ENCODE peak calls at places on chromosomes 12 and 14, in four cellular contexts. One of them, this sample, is unnamed.

GRCh38 chr12:69385038-69385437 is 25.5 kb downstream of the YEATS4 start:
- DNase-seq in K562: no peak
- DNase-seq in A549: no peak
- DNase-seq in HepG2: no peak
- DNase-seq in this sample: no peak

GRCh38 chr14:76090611-76091010 is 61.1 kb upstream of the GPATCH2L start:
- DNase-seq in K562: no peak
- DNase-seq in A549: no peak
- DNase-seq in HepG2: no peak
- DNase-seq in this sample: no peak

GRCh38 chr12:115322275-115322674 is 638.3 kb upstream of the TBX3 start:
- DNase-seq in K562: no peak
- DNase-seq in A549: no peak
- DNase-seq in HepG2: no peak
- DNase-seq in this sample: no peak

GRCh38 chr12:6360080-6360571 is 15.2 kb downstream of the SCNN1A start:
- DNase-seq in K562: no peak
- DNase-seq in A549: no peak
- DNase-seq in HepG2: peak; percentile 59
- DNase-seq in this sample: no peak

GRCh38 chr12:10307630-10308029 is at the start of gene KLRD1:
- DNase-seq in K562: no peak
- DNase-seq in A549: no peak
- DNase-seq in HepG2: no peak
- DNase-seq in this sample: no peak

GRCh38 chr12:50363141-50363540 is 33.3 kb downstream of the FAM186A start:
- DNase-seq in K562: no peak
- DNase-seq in A549: no peak
- DNase-seq in HepG2: no peak
- DNase-seq in this sample: no peak

GRCh38 chr12:122866379-122866778 is 29.5 kb downstream of the VPS37B start:
- DNase-seq in K562: no peak
- DNase-seq in A549: no peak
- DNase-seq in HepG2: peak; percentile 74
- DNase-seq in this sample: no peak

GRCh38 chr14:54177009-54177408 is 219.8 kb upstream of the CDKN3 start:
- DNase-seq in K562: no peak
- DNase-seq in A549: no peak
- DNase-seq in HepG2: no peak
- DNase-seq in this sample: no peak

GRCh38 chr12:52038447-52038846 is 12.8 kb upstream of the NR4A1 start:
- DNase-seq in K562: no peak
- DNase-seq in A549: no peak
- DNase-seq in HepG2: no peak
- DNase-seq in this sample: no peak

GRCh38 chr12:79455314-79455713 is 235.4 kb downstream of the PAWR start:
- DNase-seq in K562: no peak
- DNase-seq in A549: no peak
- DNase-seq in HepG2: no peak
- DNase-seq in this sample: no peak

GRCh38 chr12:59149995-59150642 is 229.8 kb upstream of the LRIG3 start:
- DNase-seq in K562: peak; percentile 18
- DNase-seq in A549: peak; percentile 28
- DNase-seq in HepG2: peak; percentile 77
- DNase-seq in this sample: no peak

GRCh38 chr14:90513151-90514014 is 116.6 kb downstream of the CALM1 start:
- DNase-seq in K562: no peak
- DNase-seq in A549: no peak
- DNase-seq in HepG2: peak; percentile 93
- DNase-seq in this sample: no peak

GRCh38 chr14:73492661-73493060 is 1.9 kb downstream of the RIOX1 start:
- DNase-seq in K562: no peak
- DNase-seq in A549: no peak
- DNase-seq in HepG2: no peak
- DNase-seq in this sample: no peak
- TF ChIP-seq PHF8 in K562: no peak
- TF ChIP-seq PHF8 in A549: no peak
- TF ChIP-seq PHF8 in HepG2: no peak
- TF ChIP-seq PHF8 in this sample: no peak

GRCh38 chr14:69010632-69011031 is 31.5 kb upstream of the ACTN1 start:
- DNase-seq in K562: no peak
- DNase-seq in A549: no peak
- DNase-seq in HepG2: no peak
- DNase-seq in this sample: no peak
- TF ChIP-seq PHF8 in K562: no peak
- TF ChIP-seq PHF8 in A549: no peak
- TF ChIP-seq PHF8 in HepG2: no peak
- TF ChIP-seq PHF8 in this sample: no peak

GRCh38 chr12:31231611-31232360 is 94.2 kb downstream of the SINHCAF start:
- DNase-seq in K562: no peak
- DNase-seq in A549: no peak
- DNase-seq in HepG2: no peak
- DNase-seq in this sample: no peak

GRCh38 chr12:31234955-31235867 is 90.7 kb downstream of the SINHCAF start:
- DNase-seq in K562: peak; percentile 48
- DNase-seq in A549: peak; percentile 49
- DNase-seq in HepG2: peak; percentile 7
- DNase-seq in this sample: no peak

GRCh38 chr12:31234053-31234835 is 91.7 kb downstream of the SINHCAF start:
- DNase-seq in K562: no peak
- DNase-seq in A549: no peak
- DNase-seq in HepG2: no peak
- DNase-seq in this sample: no peak

GRCh38 chr12:31232361-31232965 is 93.5 kb downstream of the SINHCAF start:
- DNase-seq in K562: no peak
- DNase-seq in A549: no peak
- DNase-seq in HepG2: no peak
- DNase-seq in this sample: no peak

DNA sequence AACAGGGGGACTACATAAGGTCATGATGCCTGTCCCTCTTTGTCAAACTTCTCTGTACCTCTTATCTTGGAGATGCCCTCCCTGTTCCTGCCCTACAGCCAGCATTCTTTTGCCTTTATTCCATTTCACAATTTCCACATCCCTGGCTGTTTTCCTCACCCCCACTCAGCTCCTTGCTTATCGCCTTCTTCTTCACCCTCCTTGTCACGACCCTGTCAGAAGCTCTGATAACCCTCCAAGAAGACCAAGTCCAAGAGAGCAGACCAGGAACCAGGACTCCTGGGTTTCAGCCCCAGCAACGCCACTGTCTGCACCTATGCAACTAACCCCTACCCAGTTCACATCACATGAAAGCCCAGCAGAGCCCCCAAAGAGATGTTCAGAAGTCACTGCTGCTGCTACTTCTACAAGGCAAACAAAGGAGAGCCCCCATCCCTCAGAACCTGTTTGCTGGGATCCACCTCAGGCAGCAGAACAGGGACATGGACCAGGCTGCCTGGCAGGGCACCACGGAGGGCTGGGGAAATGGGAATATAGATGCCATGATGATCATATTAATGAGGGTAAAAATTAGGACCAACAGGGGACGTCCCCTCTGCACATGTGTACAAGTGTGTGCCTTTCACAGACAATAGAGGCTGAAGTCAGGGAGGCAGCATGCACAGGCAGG is 92.8 kb downstream of the SINHCAF start:
- DNase-seq in K562: no peak
- DNase-seq in A549: no peak
- DNase-seq in HepG2: no peak
- DNase-seq in this sample: no peak
- TF ChIP-seq PHF8 in K562: no peak
- TF ChIP-seq PHF8 in A549: no peak
- TF ChIP-seq PHF8 in HepG2: no peak
- TF ChIP-seq PHF8 in this sample: no peak

GRCh38 chr12:108797677-108798076 is 59.7 kb downstream of the SSH1 start:
- DNase-seq in K562: no peak
- DNase-seq in A549: no peak
- DNase-seq in HepG2: no peak
- DNase-seq in this sample: no peak

GRCh38 chr12:108801736-108802665 is 55.4 kb downstream of the SSH1 start:
- DNase-seq in K562: no peak
- DNase-seq in A549: no peak
- DNase-seq in HepG2: no peak
- DNase-seq in this sample: peak; percentile 70

GRCh38 chr12:108800591-108800990 is 56.8 kb downstream of the SSH1 start:
- DNase-seq in K562: no peak
- DNase-seq in A549: no peak
- DNase-seq in HepG2: no peak
- DNase-seq in this sample: no peak

GRCh38 chr12:108799528-108800243 is 57.7 kb downstream of the SSH1 start:
- DNase-seq in K562: no peak
- DNase-seq in A549: no peak
- DNase-seq in HepG2: no peak
- DNase-seq in this sample: no peak

GRCh38 chr12:108798551-108799221 is 58.7 kb downstream of the SSH1 start:
- DNase-seq in K562: no peak
- DNase-seq in A549: no peak
- DNase-seq in HepG2: no peak
- DNase-seq in this sample: no peak
- TF ChIP-seq PHF8 in K562: no peak
- TF ChIP-seq PHF8 in A549: no peak
- TF ChIP-seq PHF8 in HepG2: no peak
- TF ChIP-seq PHF8 in this sample: no peak